ENCODE peak calls at places on chromosomes 1 and 21, in seven cellular contexts. Q is SJSA1, Z is PC-9, M is PC-3, U is lower lobe of right lung, D is A549, Y is IMR-90. C is an unnamed sample. For H3K4me1, the result is how much of the 10 kb centered on the place peaks cover.

GRCh38 chr1:177589166-177589565 is 380.7 kb downstream of the SEC16B start:
- DNase-seq in Y (no peak), U (no peak), Z (no peak), Q (no peak), D (no peak), M (no peak), C (no peak)

GRCh38 chr1:217186664-217187063 is 444.2 kb downstream of the GPATCH2 start:
- DNase-seq in Q (no peak), U (no peak), Z (no peak), D (no peak), M (no peak), Y (no peak), C (no peak)

GRCh38 chr1:219772265-219773036 is 155.9 kb downstream of the SLC30A10 start:
- DNase-seq in Q (no peak), U (no peak), Y (no peak), D (no peak), M (no peak), Z (no peak), C (no peak)

GRCh38 chr1:7048395-7048794 is 263.1 kb downstream of the CAMTA1 start:
- DNase-seq in Y (no peak), Q (no peak), Z (no peak), D (no peak), M (no peak), U (no peak), C (no peak)

GRCh38 chr1:180156631-180157091 is 2.0 kb downstream of the QSOX1 start:
- DNase-seq in Z (peak), M (peak), U (no peak), Q (no peak), Y (peak), D (no peak), C (no peak)

GRCh38 chr1:2414297-2414958 is 2.1 kb upstream of the PEX10 start:
- DNase-seq in U (peak), D (peak), Y (peak), Q (peak), M (peak), Z (peak), C (peak)

GRCh38 chr21:37860416-37860815 is 55.8 kb downstream of the KCNJ6 start:
- DNase-seq in Y (no peak), Q (no peak), M (no peak), D (no peak), Z (no peak), U (no peak), C (no peak)

GRCh38 chr1:19654886-19655717 is 9.6 kb upstream of the HTR6 start:
- DNase-seq in D (no peak), Z (no peak), Q (no peak), Y (no peak), M (no peak), U (no peak), C (no peak)

GRCh38 chr21:38424333-38424732 is 73.9 kb downstream of the ERG start:
- DNase-seq in Z (no peak), M (no peak), U (no peak), Y (no peak), D (no peak), Q (no peak), C (no peak)

GRCh38 chr1:64471724-64472276 is 1.9 kb downstream of the CACHD1 start:
- DNase-seq in D (no peak), Q (no peak), M (no peak), Z (no peak), U (no peak), Y (peak), C (no peak)

GRCh38 chr1:112308716-112309115 is 87.3 kb upstream of the CTTNBP2NL start:
- DNase-seq in Q (no peak), Z (no peak), U (no peak), Y (no peak), M (no peak), D (no peak), C (no peak)

GRCh38 chr1:221394011-221394544 is 347.8 kb downstream of the DUSP10 start:
- DNase-seq in M (peak), Z (no peak), D (no peak), Q (no peak), Y (peak), U (no peak), C (no peak)

GRCh38 chr1:175332515-175332914 is 139.9 kb upstream of the KIAA0040 start:
- DNase-seq in M (no peak), U (no peak), Q (no peak), Y (no peak), Z (no peak), D (no peak), C (no peak)

GRCh38 chr21:27831177-27831576 is 864.3 kb upstream of the ADAMTS5 start:
- DNase-seq in M (no peak), U (no peak), Z (no peak), Q (no peak), Y (no peak), D (no peak), C (no peak)

GRCh38 chr1:218034464-218034863 is 250.6 kb upstream of the RRP15 start:
- DNase-seq in D (no peak), U (no peak), Q (no peak), Z (no peak), Y (no peak), M (no peak), C (no peak)

GRCh38 chr1:1291023-1291528 is 10.8 kb downstream of the SCNN1D start:
- DNase-seq in Z (no peak), D (no peak), Y (no peak), M (peak), Q (no peak), U (no peak), C (no peak)

GRCh38 chr1:243407284-243408018 is 151.6 kb downstream of the SDCCAG8 start:
- DNase-seq in Y (peak), Z (peak), Q (no peak), D (no peak), M (peak), U (no peak), C (no peak)

GRCh38 chr1:29029652-29030051 is 94.1 kb downstream of the TMEM200B start:
- DNase-seq in Z (no peak), U (no peak), Y (no peak), D (no peak), Q (no peak), M (no peak), C (no peak)

GRCh38 chr1:92484472-92485373 is 2.0 kb downstream of the GFI1 start:
- DNase-seq in U (peak), Q (no peak), Z (peak), M (peak), D (no peak), Y (no peak), C (no peak)

GRCh38 chr1:44934786-44935185 is 51.6 kb downstream of the EIF2B3 start:
- DNase-seq in U (no peak), Q (no peak), D (no peak), M (no peak), Z (no peak), Y (no peak), C (no peak)

GRCh38 chr1:239547987-239548386 is 161.6 kb downstream of the CHRM3 start:
- DNase-seq in U (no peak), Q (no peak), Y (no peak), M (no peak), Z (no peak), D (no peak), C (no peak)

GRCh38 chr1:154348429-154349076 is 23.2 kb downstream of the ATP8B2 start:
- DNase-seq in M (no peak), U (no peak), Z (no peak), Y (no peak), D (no peak), Q (no peak), C (no peak)

GRCh38 chr21:23014021-23014420 is 2015.8 kb downstream of the NCAM2 start:
- DNase-seq in Y (no peak), Z (no peak), D (no peak), M (no peak), U (no peak), Q (no peak), C (no peak)

GRCh38 chr1:228930479-228930957 is 195.2 kb downstream of the RHOU start:
- DNase-seq in D (no peak), U (no peak), Q (no peak), Z (no peak), Y (no peak), M (no peak), C (no peak)

GRCh38 chr1:40045182-40045581 is 4.7 kb downstream of the CAP1 start:
- DNase-seq in M (no peak), U (no peak), Y (peak), Z (no peak), Q (no peak), D (no peak), C (no peak)

GRCh38 chr1:31101147-31101502 is 35.6 kb upstream of the PUM1 start:
- DNase-seq in Q (peak), Y (peak), Z (no peak), U (no peak), D (no peak), M (peak), C (no peak)

GRCh38 chr1:72284084-72284397 is 1.7 kb upstream of the NEGR1 start:
- DNase-seq in Y (no peak), U (no peak), D (no peak), Z (no peak), Q (no peak), M (no peak), C (no peak)

GRCh38 chr1:48026275-48026674 is 29.1 kb upstream of the TRABD2B start:
- DNase-seq in Z (peak), U (no peak), Y (peak), Q (no peak), M (peak), D (no peak), C (peak)

GRCh38 chr1:35589516-35590427 is 16.7 kb downstream of the TFAP2E start:
- DNase-seq in D (no peak), U (no peak), Q (no peak), Y (no peak), Z (no peak), M (no peak), C (no peak)

GRCh38 chr1:191358724-191359123 is 799.5 kb upstream of the RGS18 start:
- DNase-seq in Q (no peak), U (no peak), M (no peak), D (no peak), Z (no peak), Y (no peak), C (no peak)

GRCh38 chr21:43965911-43966585 is 46.1 kb upstream of the TRAPPC10 start:
- DNase-seq in Q (no peak), Z (no peak), D (no peak), U (no peak), Y (no peak), M (no peak), C (no peak)

GRCh38 chr1:26083246-26083645 is 15.8 kb upstream of the TRIM63 start:
- DNase-seq in Z (peak), M (peak), Q (no peak), U (no peak), D (no peak), Y (peak), C (no peak)
- H3K4me1 ChIP-seq in Z (under half), M (under half), Q (under half), U (under half), D (under half), Y (under half), C (under half)

DNA sequence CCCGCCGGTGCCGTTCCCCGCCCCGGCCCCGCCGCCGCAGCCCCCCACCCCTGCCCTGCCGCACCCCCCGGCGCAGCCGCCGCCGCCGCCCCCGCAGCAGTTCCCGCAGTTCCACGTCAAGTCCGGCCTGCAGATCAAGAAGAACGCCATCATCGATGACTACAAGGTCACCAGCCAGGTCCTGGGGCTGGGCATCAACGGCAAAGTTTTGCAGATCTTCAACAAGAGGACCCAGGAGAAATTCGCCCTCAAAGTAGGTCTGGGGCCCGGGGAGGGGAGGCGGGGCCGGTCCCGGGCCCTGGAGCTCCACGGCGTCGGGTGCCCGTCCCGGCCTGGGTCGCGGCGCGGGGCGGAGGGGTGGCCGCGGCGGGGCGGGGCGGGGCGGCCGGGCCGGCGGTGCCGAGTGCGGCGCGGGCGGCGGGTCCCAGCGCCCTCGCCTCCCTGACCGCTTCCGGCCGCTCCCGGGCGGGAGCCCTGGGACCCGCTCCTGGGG is 597 bp downstream of the MAPKAPK2 start:
- DNase-seq in Z (no peak), U (peak), M (peak), Q (no peak), Y (peak), D (peak), C (no peak)
- H3K4me1 ChIP-seq in Z (under half), U (under half), M (under half), Q (under half), Y (under half), D (under half), C (under half)

GRCh38 chr1:150575518-150576366 is 3.7 kb downstream of the MCL1 start:
- DNase-seq in M (no peak), Q (no peak), Z (no peak), U (no peak), Y (peak), D (no peak), C (no peak)
- H3K4me1 ChIP-seq in M (under half), Q (half or more), Z (half or more), U (half or more), Y (under half), D (half or more), C (under half)

GRCh38 chr1:59992040-59992820 is 65.7 kb upstream of the CYP2J2 start:
- DNase-seq in Z (no peak), U (no peak), D (no peak), M (no peak), Q (no peak), Y (no peak), C (no peak)
- H3K4me1 ChIP-seq in Z (under half), U (under half), D (under half), M (under half), Q (under half), Y (under half), C (under half)

GRCh38 chr1:160125761-160126160 is 10.2 kb downstream of the ATP1A2 start:
- DNase-seq in Q (no peak), Z (no peak), M (peak), D (no peak), U (no peak), Y (peak), C (no peak)
- H3K4me1 ChIP-seq in Q (under half), Z (half or more), M (under half), D (half or more), U (under half), Y (under half), C (under half)

GRCh38 chr21:15051652-15052554 is 12.9 kb downstream of the NRIP1 start:
- DNase-seq in U (no peak), Z (no peak), Q (no peak), M (peak), Y (peak), D (no peak), C (no peak)
- H3K4me1 ChIP-seq in U (half or more), Z (under half), Q (under half), M (half or more), Y (under half), D (half or more), C (under half)

DNA sequence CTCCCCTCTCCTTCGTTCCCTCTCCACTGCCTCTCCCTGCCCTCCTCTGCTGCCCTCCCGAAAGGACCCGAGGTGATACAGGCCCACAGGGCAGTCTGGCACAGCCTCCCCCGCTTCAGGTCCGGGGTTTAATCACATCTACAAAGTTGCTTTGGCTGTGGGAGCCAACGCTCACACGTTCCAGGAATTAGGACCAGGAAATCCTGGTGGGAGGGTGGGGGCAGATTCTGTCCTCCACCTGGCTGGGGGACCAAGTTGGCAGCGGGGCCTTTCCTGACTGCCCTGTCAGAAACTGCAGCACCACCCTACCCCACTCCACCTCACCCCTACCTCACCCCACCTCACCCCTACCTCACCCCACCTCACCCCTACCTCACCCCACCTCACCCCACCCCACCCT is 95.1 kb downstream of the WDR4 start:
- DNase-seq in Z (no peak), U (no peak), M (no peak), D (no peak), Y (no peak), Q (no peak), C (no peak)
- H3K4me1 ChIP-seq in Z (under half), U (under half), M (under half), D (under half), Y (under half), Q (under half), C (under half)

GRCh38 chr1:23530089-23530749 is 814 bp downstream of the E2F2 start:
- DNase-seq in Y (no peak), Z (no peak), D (no peak), M (no peak), Q (no peak), U (no peak), C (no peak)
- H3K4me1 ChIP-seq in Y (under half), Z (half or more), D (half or more), M (half or more), Q (under half), U (half or more), C (under half)

C was measured in ascending aorta.